ENCODE peak calls at places on chromosomes 4 and X, in seven cellular contexts. J, V, B, X, G, Q and Z are unnamed samples.

GRCh38 chr4:103451341-103451740 is 253.2 kb upstream of the CENPE start:
- DNase-seq in G (no peak), X (no peak), Q (no peak), J (no peak), B (no peak), V (no peak), Z (peak)

GRCh38 chrX:7131621-7132020 is 15.9 kb upstream of the STS start:
- DNase-seq in G (no peak), Q (no peak), X (no peak), J (no peak), V (no peak), B (no peak), Z (no peak)

GRCh38 chr4:106869551-106869950 is 166.6 kb downstream of the DKK2 start:
- DNase-seq in B (no peak), Q (no peak), X (no peak), J (no peak), V (no peak), G (peak), Z (peak)

GRCh38 chr4:88002786-88003185 is 4.6 kb upstream of the PKD2 start:
- DNase-seq in Q (no peak), B (no peak), X (no peak), J (no peak), G (peak), V (no peak), Z (peak)

GRCh38 chrX:6386837-6387236 is 148.1 kb downstream of the VCX3A start:
- DNase-seq in V (no peak), G (no peak), X (no peak), J (no peak), B (no peak), Q (no peak), Z (no peak)

GRCh38 chr4:32798471-32798870 is 2078.3 kb downstream of the PCDH7 start:
- DNase-seq in V (no peak), J (no peak), Q (no peak), X (no peak), B (no peak), G (no peak), Z (no peak)

GRCh38 chr4:4866833-4867744 is 7.6 kb downstream of the MSX1 start:
- DNase-seq in V (no peak), B (peak), X (no peak), J (peak), G (peak), Q (peak), Z (no peak)

GRCh38 chr4:24930136-24930535 is 17.3 kb upstream of the CCDC149 start:
- DNase-seq in Q (no peak), X (no peak), V (no peak), G (no peak), J (no peak), B (no peak), Z (no peak)

GRCh38 chr4:119858176-119858575 is 208.5 kb downstream of the MAD2L1 start:
- DNase-seq in V (no peak), X (no peak), J (no peak), B (no peak), Q (no peak), G (no peak), Z (peak)

GRCh38 chrX:15579778-15580747 is 20.7 kb downstream of the ACE2 start:
- DNase-seq in B (no peak), V (no peak), G (peak), Q (no peak), X (no peak), J (no peak), Z (no peak)

GRCh38 chr4:151415978-151416377 is 7.0 kb downstream of the FHIP1A start:
- DNase-seq in B (no peak), J (no peak), X (no peak), Q (no peak), V (no peak), G (peak), Z (peak)

GRCh38 chr4:84582988-84583870 is at the start of gene CDS1:
- DNase-seq in J (peak), X (no peak), B (peak), G (no peak), V (no peak), Q (peak), Z (peak)

GRCh38 chr4:79227896-79228295 is 98.0 kb downstream of the NAA11 start:
- DNase-seq in J (no peak), B (peak), X (no peak), V (no peak), Q (no peak), G (peak), Z (no peak)